ENCODE peak calls at places on chromosome 1, in eight cellular contexts. F is NCI-H1092; R is glutamatergic neuron; C is M059J; T is neural crest cell; L is WTC11; N is activated CD8-positive, alpha-beta memory T cell treated with anti-CD3 and anti-CD28 coated beads for 1 hour; B is activated effector memory CD4-positive, alpha-beta T cell treated with anti-CD3 and anti-CD28 coated beads, Interleukin-2, amount 50 U/mL, for 16 hours. H is an unnamed sample.

GRCh38 chr1:59128784-59129227 is 168.1 kb upstream of the FGGY start:
- DNase-seq in B (no peak), N (no peak), R (no peak), L (no peak), F (no peak), T (no peak), C (peak; percentile 91), H (peak; percentile 28)

GRCh38 chr1:42143875-42144274 is 9.3 kb upstream of the GUCA2B start:
- DNase-seq in C (no peak), B (no peak), T (no peak), F (no peak), L (no peak), R (no peak), N (no peak), H (no peak)

GRCh38 chr1:202862672-202863560 is 26.0 kb downstream of the RABIF start:
- DNase-seq in R (no peak), C (no peak), T (no peak), B (no peak), F (no peak), L (no peak), N (no peak), H (no peak)

GRCh38 chr1:112957133-112957812 is 1.3 kb upstream of the SLC16A1 start:
- DNase-seq in F (no peak), R (no peak), C (peak; percentile 95), T (peak; percentile 7), B (peak; percentile 73), N (no peak), L (peak; percentile 49), H (no peak)

GRCh38 chr1:19387045-19387467 is 74.9 kb downstream of the SLC66A1 start:
- DNase-seq in L (no peak), R (no peak), T (no peak), F (no peak), C (no peak), B (no peak), N (no peak), H (no peak)

GRCh38 chr1:44497422-44498170 is 92.5 kb downstream of the RNF220 start:
- DNase-seq in B (no peak), N (no peak), C (no peak), T (no peak), F (no peak), L (no peak), R (no peak), H (no peak)

GRCh38 chr1:204190212-204191211 is 5.8 kb downstream of the KISS1 start:
- DNase-seq in B (no peak), R (peak; percentile 67), C (no peak), N (no peak), L (peak; percentile 75), F (peak; percentile 22), T (no peak), H (peak; percentile 24)

GRCh38 chr1:107877092-107877491 is 87.9 kb downstream of the VAV3 start:
- DNase-seq in F (no peak), N (no peak), T (no peak), L (no peak), C (peak; percentile 34), B (no peak), R (no peak), H (no peak)

GRCh38 chr1:199075792-199076191 is 437.0 kb downstream of the PTPRC start:
- DNase-seq in L (no peak), B (no peak), N (no peak), R (no peak), C (no peak), T (no peak), F (no peak), H (no peak)

GRCh38 chr1:202621446-202621845 is 88.8 kb downstream of the SYT2 start:
- DNase-seq in C (no peak), F (no peak), N (no peak), L (no peak), T (no peak), R (no peak), B (peak; percentile 34), H (no peak)

GRCh38 chr1:63730211-63730610 is 43.6 kb upstream of the ROR1 start:
- DNase-seq in F (no peak), R (no peak), N (no peak), B (no peak), C (peak; percentile 82), T (no peak), L (no peak), H (no peak)

GRCh38 chr1:180962178-180962577 is 49.5 kb downstream of the KIAA1614 start:
- DNase-seq in L (no peak), C (no peak), T (no peak), F (peak; percentile 16), B (no peak), N (no peak), R (no peak), H (no peak)

GRCh38 chr1:200363200-200363933 is 46.5 kb downstream of the ZNF281 start:
- DNase-seq in B (no peak), N (no peak), R (no peak), C (peak; percentile 67), T (no peak), F (no peak), L (no peak), H (peak; percentile 67)

GRCh38 chr1:34426325-34426896 is 249.7 kb downstream of the C1orf94 start:
- DNase-seq in R (no peak), B (no peak), C (peak; percentile 74), L (no peak), F (no peak), N (no peak), T (no peak), H (no peak)

GRCh38 chr1:163346326-163346870 is 24.6 kb downstream of the NUF2 start:
- DNase-seq in B (no peak), N (no peak), C (peak; percentile 54), F (no peak), R (no peak), T (no peak), L (no peak), H (no peak)

GRCh38 chr1:204384636-204385354 is 25.1 kb upstream of the PLEKHA6 start:
- DNase-seq in R (no peak), C (peak; percentile 86), F (no peak), B (no peak), T (no peak), N (no peak), L (no peak), H (no peak)

GRCh38 chr1:44786841-44787426 is 1.0 kb downstream of the BEST4 start:
- DNase-seq in R (no peak), T (no peak), L (no peak), C (no peak), N (no peak), B (no peak), F (no peak), H (no peak)

GRCh38 chr1:220785166-220786056 is 1.3 kb upstream of the MTARC1 start:
- DNase-seq in N (no peak), C (no peak), F (no peak), R (no peak), L (no peak), B (no peak), T (no peak), H (peak; percentile 46)

GRCh38 chr1:203227684-203228083 is 1.8 kb downstream of the CHIT1 start:
- DNase-seq in T (no peak), B (no peak), C (no peak), R (no peak), N (no peak), L (no peak), F (no peak), H (no peak)

GRCh38 chr1:37288900-37289299 is 185.5 kb upstream of the ZC3H12A start:
- DNase-seq in B (no peak), L (no peak), N (no peak), F (no peak), T (no peak), R (no peak), C (no peak), H (no peak)

GRCh38 chr1:9395031-9395430 is 102.3 kb downstream of the SPSB1 start:
- DNase-seq in N (no peak), C (no peak), T (no peak), B (no peak), R (no peak), L (no peak), F (no peak), H (no peak)

GRCh38 chr1:46102769-46103476 is 29.5 kb downstream of the PIK3R3 start:
- DNase-seq in R (no peak), B (no peak), F (no peak), C (peak; percentile 75), N (no peak), T (no peak), L (no peak), H (no peak)

GRCh38 chr1:147389532-147390184 is 147.2 kb downstream of the CHD1L start:
- DNase-seq in R (no peak), N (no peak), T (peak; percentile 12), B (no peak), L (no peak), C (peak; percentile 43), F (peak; percentile 23), H (peak; percentile 45)

GRCh38 chr1:209880051-209880450 is 52.3 kb downstream of the UTP25 start:
- DNase-seq in T (no peak), R (no peak), F (no peak), N (no peak), C (no peak), L (no peak), B (no peak), H (no peak)

GRCh38 chr1:203282720-203283542 is 22.4 kb upstream of the BTG2 start:
- DNase-seq in L (no peak), B (no peak), R (peak; percentile 53), T (no peak), C (no peak), F (peak; percentile 26), N (no peak), H (no peak)

GRCh38 chr1:244077473-244078220 is 26.6 kb downstream of the ZBTB18 start:
- DNase-seq in B (no peak), R (no peak), F (peak; percentile 13), N (no peak), L (no peak), C (no peak), T (no peak), H (no peak)

GRCh38 chr1:97145321-97145956 is 423.9 kb downstream of the PTBP2 start:
- DNase-seq in N (no peak), C (peak; percentile 90), B (no peak), F (peak; percentile 1), R (no peak), L (no peak), T (no peak), H (no peak)

GRCh38 chr1:165369255-165369848 is 12.8 kb upstream of the LMX1A start:
- DNase-seq in N (peak; percentile 29), B (peak; percentile 84), R (peak; percentile 83), C (peak; percentile 37), F (peak; percentile 48), L (peak; percentile 78), T (peak; percentile 81), H (peak; percentile 64)

GRCh38 chr1:6244401-6245054 is 549 bp downstream of the HES3 start:
- DNase-seq in R (no peak), N (no peak), T (no peak), C (no peak), F (no peak), B (no peak), L (no peak), H (no peak)

GRCh38 chr1:16014509-16015482 is 3.0 kb downstream of the HSPB7 start:
- DNase-seq in N (no peak), T (no peak), F (no peak), B (no peak), R (no peak), C (peak; percentile 42), L (no peak), H (no peak)

H was measured in T47D.